ENCODE peak calls at places on chromosomes 1 and 21, in nine cellular contexts. G is transverse colon, C is endothelial cell of umbilical vein, O is spleen, P is HCT116, Z is suprapubic skin, H is HepG2, T is prostate gland, N is stomach. M is an unnamed sample.

GRCh38 chr1:91846007-91846620 is 39.8 kb downstream of the TGFBR3 start:
- DNase-seq in Z (no peak), N (peak; percentile 27), C (peak; percentile 48), P (no peak), H (peak; percentile 74), O (no peak), G (peak; percentile 70), T (peak; percentile 21), M (peak; percentile 77)

GRCh38 chr1:59856725-59857338 is 42.1 kb downstream of the HOOK1 start:
- DNase-seq in C (no peak), O (no peak), G (peak; percentile 61), T (peak; percentile 58), Z (no peak), N (peak; percentile 57), P (no peak), H (peak; percentile 90), M (no peak)

GRCh38 chr1:230114245-230114651 is 47.2 kb downstream of the GALNT2 start:
- DNase-seq in P (no peak), C (no peak), T (no peak), H (no peak), G (no peak), N (no peak), Z (no peak), O (no peak), M (no peak)

GRCh38 chr1:28591708-28592313 is at the start of gene RAB42:
- DNase-seq in H (peak; percentile 84), G (peak; percentile 51), P (no peak), N (peak; percentile 36), O (no peak), Z (no peak), C (no peak), T (no peak), M (peak; percentile 78)

GRCh38 chr1:85617582-85618237 is 37.1 kb downstream of the CCN1 start:
- DNase-seq in O (no peak), T (no peak), N (no peak), C (no peak), H (no peak), P (no peak), G (no peak), Z (no peak), M (no peak)

GRCh38 chr1:223201967-223202366 is 58.9 kb upstream of the TLR5 start:
- DNase-seq in H (no peak), P (no peak), O (no peak), T (no peak), G (no peak), C (no peak), N (no peak), Z (no peak), M (no peak)

GRCh38 chr21:42556476-42556875 is 42.8 kb downstream of the SLC37A1 start:
- DNase-seq in G (peak; percentile 4), N (no peak), H (no peak), T (no peak), P (no peak), C (no peak), Z (peak; percentile 60), O (peak; percentile 34), M (peak; percentile 36)

GRCh38 chr1:63073530-63074306 is 248.6 kb upstream of the FOXD3 start:
- DNase-seq in T (no peak), Z (no peak), H (no peak), N (no peak), P (no peak), G (no peak), C (no peak), O (no peak), M (no peak)

GRCh38 chr1:35430762-35431161 is 126.4 kb downstream of the KIAA0319L start:
- DNase-seq in C (no peak), Z (no peak), P (no peak), G (no peak), N (no peak), T (no peak), H (no peak), O (no peak), M (no peak)

GRCh38 chr1:181518152-181518551 is 34.8 kb downstream of the CACNA1E start:
- DNase-seq in P (no peak), T (no peak), O (no peak), Z (no peak), N (no peak), G (no peak), C (no peak), H (no peak), M (no peak)

GRCh38 chr1:178155478-178156255 is 61.8 kb downstream of the RASAL2 start:
- DNase-seq in H (peak; percentile 20), P (no peak), C (no peak), O (no peak), Z (no peak), G (no peak), T (no peak), N (no peak), M (no peak)

GRCh38 chr21:37862536-37862935 is 53.7 kb downstream of the KCNJ6 start:
- DNase-seq in Z (no peak), T (no peak), G (no peak), H (no peak), C (peak; percentile 9), P (no peak), O (no peak), N (no peak), M (no peak)

GRCh38 chr1:194338241-194338948 is 1152.0 kb upstream of the B3GALT2 start:
- DNase-seq in H (no peak), P (no peak), Z (no peak), T (no peak), G (no peak), C (no peak), O (no peak), N (no peak), M (no peak)

GRCh38 chr1:189405419-189405818 is 1072.2 kb downstream of the BRINP3 start:
- DNase-seq in Z (no peak), H (no peak), C (no peak), P (no peak), N (no peak), T (no peak), G (no peak), O (no peak), M (no peak)

GRCh38 chr1:175555266-175555665 is 188.1 kb downstream of the TNR start:
- DNase-seq in C (peak; percentile 19), G (no peak), O (no peak), N (no peak), H (no peak), Z (no peak), P (no peak), T (no peak), M (no peak)

DNA sequence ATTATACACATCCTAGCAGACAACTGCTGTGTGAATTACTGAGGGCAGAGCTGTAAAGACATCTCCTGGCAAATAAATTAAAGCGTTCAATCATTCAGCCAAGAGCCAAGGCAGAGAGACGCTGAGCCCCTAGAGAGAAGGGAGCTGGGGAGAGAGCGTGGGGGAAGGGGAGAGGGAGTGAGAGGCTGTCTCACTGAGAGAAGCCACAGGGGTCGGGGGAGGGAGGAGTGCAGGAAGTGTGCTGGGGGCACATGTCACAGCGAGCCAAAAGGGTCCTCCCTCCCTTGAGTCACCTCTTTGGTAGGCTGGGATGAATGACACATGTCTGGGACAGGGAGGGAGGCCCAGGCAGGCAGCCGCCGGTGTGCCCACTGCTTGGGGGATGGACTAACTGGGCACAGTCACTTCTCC is 21.2 kb upstream of the PARP1 start:
- DNase-seq in T (no peak), H (no peak), C (no peak), Z (no peak), N (no peak), P (no peak), G (no peak), O (no peak), M (no peak)
- TF ChIP-seq POLR2AphosphoS5 in T (no peak), H (no peak), C (no peak), Z (no peak), N (no peak), P (no peak), G (no peak), O (no peak), M (no peak)

GRCh38 chr1:248810000-248810726 is 15.6 kb downstream of the SH3BP5L start:
- DNase-seq in Z (no peak), P (no peak), C (no peak), H (no peak), G (no peak), O (peak; percentile 64), N (no peak), T (no peak), M (no peak)
- TF ChIP-seq POLR2A in Z (no peak), P (no peak), C (no peak), H (no peak), G (no peak), O (no peak), N (no peak), T (no peak), M (no peak)

GRCh38 chr1:155507960-155508359 is 54.6 kb downstream of the ASH1L start:
- DNase-seq in O (no peak), G (no peak), P (no peak), C (no peak), N (no peak), H (no peak), T (no peak), Z (no peak), M (no peak)
- TF ChIP-seq POLR2AphosphoS5 in O (no peak), G (no peak), P (no peak), C (no peak), N (no peak), H (no peak), T (no peak), Z (no peak), M (no peak)

GRCh38 chr1:25997759-25998074 is at the start of gene PAFAH2:
- DNase-seq in P (no peak), O (peak; percentile 89), Z (peak; percentile 82), G (no peak), H (no peak), C (no peak), T (no peak), N (no peak), M (no peak)

GRCh38 chr1:25994402-25994801 is 3.5 kb downstream of the PAFAH2 start:
- DNase-seq in O (no peak), T (no peak), P (no peak), C (no peak), N (no peak), Z (no peak), G (no peak), H (no peak), M (no peak)

GRCh38 chr1:25998075-25998761 is 355 bp upstream of the PAFAH2 start:
- DNase-seq in O (peak; percentile 98), G (peak; percentile 98), N (peak; percentile 97), H (peak; percentile 98), T (peak; percentile 98), C (peak; percentile 100), Z (peak; percentile 99), P (peak; percentile 100), M (peak; percentile 99)

GRCh38 chr1:25999419-25999818 is 1.6 kb upstream of the PAFAH2 start:
- DNase-seq in T (no peak), Z (no peak), P (no peak), N (no peak), H (no peak), G (no peak), O (no peak), C (no peak), M (no peak)

DNA sequence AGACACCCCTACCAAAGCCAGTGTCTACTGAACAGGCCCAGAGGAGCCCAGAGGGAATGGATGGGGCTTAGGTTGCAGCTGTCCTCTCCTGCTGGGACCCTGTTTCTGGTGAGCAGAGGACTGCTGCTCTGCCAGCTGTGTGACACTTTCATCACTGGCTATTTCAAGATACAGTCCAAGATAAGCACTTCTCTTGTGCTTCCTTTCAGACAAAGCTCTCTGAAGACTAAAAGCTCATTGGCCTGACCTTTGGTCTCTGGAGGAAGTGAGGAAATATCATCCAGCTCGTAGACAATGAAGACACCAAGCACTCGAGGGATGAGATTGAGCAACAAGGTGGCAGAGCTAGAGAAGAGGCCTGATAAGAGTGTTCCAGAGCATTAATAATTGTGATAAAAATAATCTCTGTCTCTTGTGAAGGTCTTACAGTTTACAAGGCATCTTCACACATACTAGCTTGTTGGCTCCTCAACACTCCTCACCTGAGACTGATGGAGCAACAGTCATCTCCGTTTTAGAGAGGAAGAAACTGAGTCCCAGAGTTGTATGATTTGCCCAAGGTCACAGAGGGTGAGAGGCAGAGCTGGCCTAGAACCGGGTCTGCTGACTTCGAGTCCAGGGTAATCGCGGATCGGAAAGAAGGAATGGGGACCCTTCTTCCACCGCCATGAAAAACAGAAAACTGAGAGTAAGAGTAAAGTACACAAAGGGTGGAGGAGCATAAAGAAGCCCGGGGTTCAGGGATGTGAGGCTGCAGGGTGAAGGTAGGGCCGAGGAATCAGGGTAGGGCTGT is 701 bp downstream of the PAFAH2 start:
- DNase-seq in O (no peak), C (peak; percentile 36), H (peak; percentile 81), G (peak; percentile 46), N (no peak), T (no peak), P (no peak), Z (no peak), M (no peak)
- TF ChIP-seq POLR2A in O (no peak), C (no peak), H (no peak), G (peak; percentile 52), N (no peak), T (no peak), P (no peak), Z (no peak), M (no peak)

M was measured in sigmoid colon.